ENCODE peak calls at places on chromosomes 12 and 14, in five cellular contexts. I, G, C, D and T are unnamed samples.

GRCh38 chr14:65940056-65940735 is 527.7 kb downstream of the FUT8 start:
- DNase-seq in G (no peak), D (no peak), C (no peak), I (no peak), T (no peak)

GRCh38 chr12:111368291-111368683 is 608 bp downstream of the PHETA1 start:
- DNase-seq in C (no peak), G (peak; percentile 18), I (no peak), D (peak; percentile 6), T (no peak)

GRCh38 chr14:56282179-56282578 is 164.0 kb downstream of the PELI2 start:
- DNase-seq in C (no peak), D (no peak), I (no peak), G (no peak), T (no peak)

GRCh38 chr12:80936353-80936641 is 1.4 kb downstream of the LIN7A start:
- DNase-seq in C (no peak), I (no peak), D (no peak), G (no peak), T (no peak)

GRCh38 chr12:8609061-8609570 is 3.5 kb downstream of the AICDA start:
- DNase-seq in C (no peak), G (peak; percentile 67), I (peak; percentile 43), D (peak; percentile 21), T (peak; percentile 31)

GRCh38 chr14:101496779-101497420 is 64.4 kb upstream of the DIO3 start:
- DNase-seq in C (peak; percentile 9), D (peak; percentile 79), I (no peak), G (no peak), T (no peak)

GRCh38 chr14:59997496-59997895 is 77.6 kb downstream of the LRRC9 start:
- DNase-seq in I (peak; percentile 1), D (no peak), C (no peak), G (no peak), T (no peak)

GRCh38 chr12:20463920-20464524 is 95.7 kb downstream of the PDE3A start:
- DNase-seq in I (no peak), G (peak; percentile 44), D (no peak), C (no peak), T (no peak)

DNA sequence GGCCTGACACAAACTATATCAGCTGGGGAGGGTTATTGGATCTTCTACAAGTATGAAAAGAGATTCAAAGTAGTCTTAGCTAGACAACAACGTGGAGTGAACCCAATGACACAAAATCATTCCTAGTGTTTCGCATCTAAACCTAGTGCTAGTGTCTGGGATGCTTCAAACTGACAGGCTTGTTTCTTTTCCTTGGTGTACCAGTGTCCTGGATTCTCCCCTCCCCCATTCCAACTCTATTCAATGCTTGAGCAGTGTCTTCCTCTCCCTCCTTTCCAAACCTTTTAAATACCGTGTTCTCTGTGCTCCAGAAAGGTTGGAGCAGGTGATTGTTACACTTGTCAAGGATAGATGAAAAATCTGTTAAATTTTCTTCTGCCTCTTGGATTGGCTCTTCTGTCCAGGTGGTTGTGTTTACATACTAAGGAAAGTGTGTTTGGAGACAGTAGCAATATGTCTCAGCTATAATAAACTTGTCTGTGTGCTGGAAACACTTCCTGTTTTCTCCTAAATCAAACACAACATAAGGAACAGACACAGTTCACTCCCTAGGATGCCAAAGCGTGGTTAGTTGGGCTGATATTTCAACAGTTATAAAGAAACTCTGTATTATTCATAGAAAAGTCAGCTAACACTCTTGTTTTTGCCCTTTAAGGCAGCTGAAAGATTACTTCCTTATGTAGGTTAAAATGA is 14.4 kb upstream of the GUCY2C start:
- DNase-seq in I (no peak), D (no peak), C (no peak), G (no peak), T (no peak)
- H3K27me3 ChIP-seq in I (no peaks in the 10 kb centered on the region), D (peaks cover 15% of the 10 kb centered on the region), C (no peaks in the 10 kb centered on the region), G (peaks cover 15% of the 10 kb centered on the region), T (no peaks in the 10 kb centered on the region)

DNA sequence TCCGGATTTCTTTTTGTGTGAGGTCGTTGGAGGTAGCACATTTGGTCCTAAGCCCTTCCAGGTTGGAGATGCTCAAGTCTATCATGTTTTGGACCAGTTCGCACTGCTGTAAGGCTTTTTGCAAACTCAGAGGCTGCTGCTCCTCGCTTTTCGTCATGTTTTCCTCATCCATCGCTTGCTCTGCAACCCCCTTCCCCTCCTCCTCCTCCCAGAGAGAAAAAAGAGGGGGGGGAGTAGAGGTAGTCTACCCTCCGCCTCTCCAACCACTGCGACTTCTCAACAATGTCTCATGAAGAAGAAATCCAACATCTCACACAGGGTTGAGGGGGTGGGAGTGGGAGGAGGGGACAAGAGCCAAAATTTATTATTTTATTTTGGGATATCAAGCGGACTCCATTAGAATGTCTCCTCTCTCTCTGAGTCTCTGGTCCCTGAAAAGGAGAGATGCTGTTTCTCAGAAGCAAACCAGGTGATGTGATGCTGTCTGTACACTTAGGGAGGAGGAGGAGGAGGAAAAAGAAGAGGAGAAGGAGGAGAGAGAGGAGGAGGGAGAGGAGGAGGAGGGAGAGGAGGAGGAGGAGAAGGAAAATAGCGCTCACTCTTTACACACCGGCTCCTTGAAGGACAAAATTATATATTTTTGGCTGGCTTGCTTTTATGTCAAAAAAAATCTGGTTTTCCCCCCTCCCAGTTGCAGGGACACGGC is 553 bp downstream of the KSR2 start:
- DNase-seq in D (no peak), G (no peak), C (no peak), I (no peak), T (no peak)
- H3K27me3 ChIP-seq in D (peaks cover 65% of the 10 kb centered on the region), G (peaks cover 17% of the 10 kb centered on the region), C (no peaks in the 10 kb centered on the region), I (peaks cover 19% of the 10 kb centered on the region), T (peaks cover 22% of the 10 kb centered on the region)

DNA sequence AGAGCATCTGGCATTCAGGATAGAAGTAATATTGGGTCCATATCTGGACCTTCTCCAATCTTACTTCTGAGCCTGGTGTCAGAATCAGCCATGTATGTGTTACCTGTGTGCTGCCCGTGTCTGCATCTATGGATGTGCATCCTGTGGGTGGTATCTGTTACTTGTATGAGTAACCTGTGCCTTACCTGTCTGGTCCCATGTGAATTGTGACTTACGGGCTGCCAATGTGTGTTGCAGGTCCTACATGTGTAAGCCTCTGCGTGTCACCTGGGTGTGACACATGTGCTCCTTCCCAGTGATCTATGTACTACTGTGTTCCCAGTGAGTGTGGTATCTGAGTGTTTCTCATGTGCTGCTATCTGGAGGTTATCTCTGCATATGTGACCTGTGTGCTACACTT is 208.4 kb downstream of the ADGRD1 start:
- DNase-seq in I (no peak), C (no peak), D (no peak), G (no peak), T (no peak)
- H3K27me3 ChIP-seq in I (no peaks in the 10 kb centered on the region), C (no peaks in the 10 kb centered on the region), D (no peaks in the 10 kb centered on the region), G (no peaks in the 10 kb centered on the region), T (no peaks in the 10 kb centered on the region)

DNA sequence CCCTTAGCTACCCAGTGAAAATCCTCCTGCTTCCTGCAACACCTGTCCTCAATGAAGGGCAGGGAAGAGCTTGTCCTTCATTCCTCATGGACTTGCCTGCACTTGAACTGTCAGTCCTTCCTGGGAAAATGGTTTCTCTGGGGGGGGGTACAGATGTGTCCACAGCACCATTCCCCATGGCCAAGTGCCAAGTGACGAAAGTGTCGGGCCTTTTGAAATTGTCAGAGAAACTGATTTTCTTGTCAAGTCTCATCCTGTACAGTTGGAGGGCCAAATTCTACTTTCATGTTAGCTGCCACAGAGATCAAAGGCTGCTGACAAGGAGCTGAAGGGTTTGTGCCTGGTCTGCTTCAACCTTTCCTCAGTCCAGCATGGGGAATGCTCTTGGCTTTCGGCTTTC is 179.5 kb upstream of the PARP11 start:
- DNase-seq in I (no peak), D (no peak), C (no peak), G (no peak), T (no peak)
- H3K27me3 ChIP-seq in I (no peaks in the 10 kb centered on the region), D (peaks cover 4% of the 10 kb centered on the region), C (no peaks in the 10 kb centered on the region), G (no peaks in the 10 kb centered on the region), T (no peaks in the 10 kb centered on the region)

GRCh38 chr14:28763914-28764848 is 2.4 kb upstream of the FOXG1 start:
- DNase-seq in C (no peak), D (no peak), I (peak; percentile 30), G (no peak), T (no peak)

GRCh38 chr14:28761438-28762289 is 4.9 kb upstream of the FOXG1 start:
- DNase-seq in I (no peak), D (no peak), C (no peak), G (no peak), T (no peak)

GRCh38 chr14:28762290-28762948 is 4.2 kb upstream of the FOXG1 start:
- DNase-seq in G (no peak), I (no peak), D (no peak), C (no peak), T (no peak)

GRCh38 chr14:28765169-28765906 is 1.2 kb upstream of the FOXG1 start:
- DNase-seq in C (no peak), D (no peak), I (no peak), G (no peak), T (no peak)

DNA sequence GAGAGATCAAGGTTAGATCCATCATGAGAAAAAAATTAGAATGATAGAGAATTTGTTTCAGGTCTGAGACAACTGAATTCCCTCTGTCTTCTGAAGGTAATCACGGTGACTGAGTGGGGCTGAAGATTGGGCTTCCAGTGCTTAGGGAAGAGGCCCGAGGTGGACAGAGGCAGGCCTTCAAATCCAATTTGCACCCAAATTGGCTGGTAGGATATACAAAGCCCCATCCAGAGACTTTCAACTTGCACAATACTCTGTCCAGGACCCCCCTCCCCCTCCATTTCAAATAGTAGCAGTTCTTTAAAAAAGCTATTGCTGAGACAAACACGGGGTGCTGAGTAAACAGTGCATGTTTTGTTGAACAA is 3.7 kb upstream of the FOXG1 start:
- DNase-seq in C (no peak), G (no peak), D (no peak), I (no peak), T (no peak)
- H3K27me3 ChIP-seq in C (peaks cover 7% of the 10 kb centered on the region), G (peaks cover 87% of the 10 kb centered on the region), D (peaks cover 86% of the 10 kb centered on the region), I (peaks cover 74% of the 10 kb centered on the region), T (peaks cover 55% of the 10 kb centered on the region)

GRCh38 chr12:76880156-76881023 is 1.6 kb upstream of the CSRP2 start:
- DNase-seq in C (no peak), G (peak; percentile 29), I (peak; percentile 40), D (no peak), T (peak; percentile 22)

GRCh38 chr12:76883826-76884225 is 5.0 kb upstream of the CSRP2 start:
- DNase-seq in I (peak; percentile 77), D (no peak), C (peak; percentile 15), G (no peak), T (peak; percentile 65)

GRCh38 chr12:76881152-76881551 is 2.3 kb upstream of the CSRP2 start:
- DNase-seq in C (no peak), D (no peak), G (no peak), I (no peak), T (no peak)

GRCh38 chr12:76883151-76883550 is 4.3 kb upstream of the CSRP2 start:
- DNase-seq in I (peak; percentile 68), G (no peak), D (no peak), C (no peak), T (peak; percentile 18)

GRCh38 chr12:76882367-76882766 is 3.5 kb upstream of the CSRP2 start:
- DNase-seq in I (no peak), D (no peak), G (no peak), C (no peak), T (no peak)
- H3K27me3 ChIP-seq in I (no peaks in the 10 kb centered on the region), D (no peaks in the 10 kb centered on the region), G (no peaks in the 10 kb centered on the region), C (no peaks in the 10 kb centered on the region), T (no peaks in the 10 kb centered on the region)

DNA sequence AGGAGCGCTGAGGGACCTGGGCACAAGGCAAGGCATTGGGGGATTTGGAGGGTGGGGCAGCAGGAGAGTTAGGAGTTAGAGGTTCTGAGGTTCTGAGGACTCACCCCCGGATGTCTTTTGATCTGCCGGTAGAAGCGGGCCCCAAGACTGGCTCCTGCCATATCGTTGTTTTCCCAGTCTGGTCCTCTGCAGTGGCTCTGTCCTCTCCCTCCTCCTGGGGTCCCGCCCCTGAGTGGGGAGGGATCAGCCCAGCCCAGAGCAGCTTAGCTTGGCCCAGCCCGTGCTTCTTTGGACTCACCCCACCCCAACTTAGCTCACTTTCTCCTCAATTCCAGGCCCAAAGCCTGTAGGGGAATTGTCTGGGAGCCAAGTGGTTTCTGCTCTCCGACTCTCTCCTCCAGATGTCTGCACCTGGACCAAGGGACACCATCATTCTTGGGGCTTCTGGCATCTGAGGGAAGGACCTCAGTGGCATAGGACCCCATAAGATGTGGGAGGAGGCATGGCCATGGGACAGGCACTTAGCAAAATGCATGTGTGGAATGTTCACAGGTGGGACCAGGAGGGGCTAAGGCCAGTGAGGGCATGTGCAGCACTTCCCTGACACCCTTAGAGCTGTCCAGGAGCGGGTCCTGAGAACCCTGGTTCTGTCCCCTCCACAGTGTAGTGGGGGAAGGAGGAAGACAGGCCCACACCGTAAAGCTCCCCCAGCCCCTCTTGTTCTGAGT is 7.6 kb downstream of the SHMT2 start:
- DNase-seq in G (no peak), I (no peak), D (no peak), C (no peak), T (no peak)
- H3K27me3 ChIP-seq in G (peaks cover 51% of the 10 kb centered on the region), I (peaks cover 13% of the 10 kb centered on the region), D (peaks cover 15% of the 10 kb centered on the region), C (no peaks in the 10 kb centered on the region), T (peaks cover 12% of the 10 kb centered on the region)